ENCODE peak calls at places on chromosomes 5 and 9, in five cellular contexts. Q, M, Z, O and L are unnamed samples.

GRCh38 chr5:74639538-74640449 is 734 bp downstream of the ENC1 start:
- DNase-seq in Z (no peak), M (peak), Q (no peak), O (no peak), L (peak)

GRCh38 chr9:131701789-131702337 is 38.0 kb downstream of the RAPGEF1 start:
- DNase-seq in M (no peak), Q (no peak), O (no peak), Z (no peak), L (no peak)

GRCh38 chr5:31333475-31333874 is 140.0 kb downstream of the CDH6 start:
- DNase-seq in Z (no peak), O (no peak), M (no peak), Q (no peak), L (no peak)

GRCh38 chr9:106945727-106946690 is 83.0 kb downstream of the ZNF462 start:
- DNase-seq in Z (no peak), O (no peak), M (no peak), Q (no peak), L (no peak)

GRCh38 chr9:131649646-131650045 is 90.2 kb downstream of the RAPGEF1 start:
- DNase-seq in M (no peak), O (no peak), Q (no peak), Z (no peak), L (no peak)

GRCh38 chr5:120465281-120465961 is 1.3 kb downstream of the PRR16 start:
- DNase-seq in O (peak), Z (peak), Q (no peak), M (no peak), L (peak)

GRCh38 chr5:109177782-109178181 is 232.0 kb downstream of the PJA2 start:
- DNase-seq in Z (no peak), O (no peak), M (no peak), Q (no peak), L (no peak)

GRCh38 chr9:81849631-81850259 is 78.5 kb upstream of the SPATA31D4 start:
- DNase-seq in M (no peak), Z (no peak), O (peak), Q (no peak), L (no peak)

GRCh38 chr5:8247074-8247473 is 378.1 kb downstream of the MTRR start:
- DNase-seq in Q (no peak), Z (no peak), O (no peak), M (no peak), L (no peak)

GRCh38 chr5:71998746-71999145 is 108.5 kb upstream of the MAP1B start:
- DNase-seq in Q (no peak), O (no peak), M (no peak), Z (no peak), L (no peak)

GRCh38 chr5:57456056-57456455 is 26.6 kb downstream of the ACTBL2 start:
- DNase-seq in M (no peak), Q (no peak), Z (no peak), O (no peak), L (no peak)

GRCh38 chr9:136847065-136847826 is 2.0 kb upstream of the PHPT1 start:
- DNase-seq in M (peak), Z (no peak), Q (no peak), O (peak), L (no peak)